ENCODE peak calls at places on chromosome 5, in nine cellular contexts. H, P, N, R, Z, D, C, G and L are unnamed samples.

GRCh38 chr5:78923622-78923970 is 61.5 kb downstream of the ARSB start:
- DNase-seq in H (no peak), P (no peak), N (no peak), R (no peak), Z (no peak), D (no peak), C (no peak), G (no peak), L (no peak)

GRCh38 chr5:42767491-42768105 is 11.0 kb downstream of the CCDC152 start:
- DNase-seq in H (no peak), P (no peak), N (peak), R (no peak), Z (no peak), D (no peak), C (no peak), G (peak), L (peak)

GRCh38 chr5:115354246-115354645 is 57.8 kb upstream of the CCDC112 start:
- DNase-seq in H (no peak), P (no peak), N (no peak), R (no peak), Z (no peak), D (no peak), C (no peak), G (no peak), L (no peak)

GRCh38 chr5:131185523-131186104 is 14.9 kb downstream of the LYRM7 start:
- DNase-seq in H (no peak), P (no peak), N (no peak), R (no peak), Z (no peak), D (no peak), C (no peak), G (no peak), L (no peak)

GRCh38 chr5:62938927-62939326 is 360.3 kb downstream of the LRRC70 start:
- DNase-seq in H (no peak), P (no peak), N (no peak), R (no peak), Z (no peak), D (no peak), C (no peak), G (no peak), L (peak)

GRCh38 chr5:118692811-118693342 is 295.5 kb downstream of the DTWD2 start:
- DNase-seq in H (no peak), P (peak), N (no peak), R (no peak), Z (no peak), D (no peak), C (peak), G (no peak), L (peak)

GRCh38 chr5:69374911-69375446 is 5.4 kb downstream of the RAD17 start:
- DNase-seq in H (no peak), P (no peak), N (no peak), R (no peak), Z (no peak), D (no peak), C (no peak), G (no peak), L (no peak)

GRCh38 chr5:90386099-90386710 is 23.4 kb downstream of the CETN3 start:
- DNase-seq in H (no peak), P (no peak), N (peak), R (no peak), Z (no peak), D (no peak), C (no peak), G (peak), L (peak)

GRCh38 chr5:132073231-132074013 is at the start of gene CSF2:
- DNase-seq in H (no peak), P (no peak), N (peak), R (no peak), Z (peak), D (no peak), C (no peak), G (peak), L (no peak)

GRCh38 chr5:142944140-142944539 is 174.0 kb downstream of the ARHGAP26 start:
- DNase-seq in H (no peak), P (no peak), N (no peak), R (no peak), Z (no peak), D (no peak), C (no peak), G (peak), L (no peak)

GRCh38 chr5:6829150-6829784 is 116.0 kb downstream of the TENT4A start:
- DNase-seq in H (no peak), P (no peak), N (no peak), R (no peak), Z (no peak), D (no peak), C (no peak), G (no peak), L (no peak)

GRCh38 chr5:138752341-138752950 is 779 bp upstream of the CTNNA1 start:
- DNase-seq in H (no peak), P (peak), N (no peak), R (peak), Z (no peak), D (no peak), C (peak), G (no peak), L (peak)

GRCh38 chr5:33272288-33272687 is 168.5 kb upstream of the TARS1 start:
- DNase-seq in H (no peak), P (no peak), N (peak), R (no peak), Z (no peak), D (no peak), C (no peak), G (peak), L (no peak)

GRCh38 chr5:143770430-143770829 is 41.5 kb upstream of the HMHB1 start:
- DNase-seq in H (no peak), P (no peak), N (no peak), R (no peak), Z (no peak), D (no peak), C (no peak), G (no peak), L (no peak)

GRCh38 chr5:59685131-59685530 is 208.4 kb downstream of the PDE4D start:
- DNase-seq in H (no peak), P (no peak), N (no peak), R (no peak), Z (no peak), D (no peak), C (no peak), G (no peak), L (no peak)

GRCh38 chr5:147963948-147964693 is 57.8 kb upstream of the C5orf46 start:
- DNase-seq in H (no peak), P (no peak), N (peak), R (peak), Z (no peak), D (no peak), C (no peak), G (no peak), L (no peak)
- H3K27ac ChIP-seq in H (no peak), P (no peak), N (peak), R (peak), Z (peak), D (no peak), C (no peak), G (no peak), L (no peak)

GRCh38 chr5:64835266-64835665 is 66.5 kb downstream of the CWC27 start:
- DNase-seq in H (no peak), P (no peak), N (peak), R (no peak), Z (no peak), D (no peak), C (no peak), G (no peak), L (no peak)

GRCh38 chr5:64838376-64838775 is 69.6 kb downstream of the CWC27 start:
- DNase-seq in H (no peak), P (no peak), N (peak), R (no peak), Z (no peak), D (no peak), C (no peak), G (peak), L (no peak)

GRCh38 chr5:64838803-64839202 is 70.1 kb downstream of the CWC27 start:
- DNase-seq in H (no peak), P (no peak), N (peak), R (no peak), Z (no peak), D (no peak), C (no peak), G (no peak), L (no peak)

GRCh38 chr5:64836190-64836750 is 67.5 kb downstream of the CWC27 start:
- DNase-seq in H (no peak), P (no peak), N (peak), R (no peak), Z (no peak), D (no peak), C (no peak), G (peak), L (no peak)

GRCh38 chr5:64836786-64837185 is 68.1 kb downstream of the CWC27 start:
- DNase-seq in H (no peak), P (no peak), N (no peak), R (no peak), Z (no peak), D (no peak), C (no peak), G (no peak), L (no peak)
- H3K27ac ChIP-seq in H (no peak), P (no peak), N (peak), R (no peak), Z (no peak), D (no peak), C (no peak), G (no peak), L (no peak)

GRCh38 chr5:181211208-181211607 is 6.2 kb upstream of the TRIM7 start:
- DNase-seq in H (peak), P (no peak), N (no peak), R (no peak), Z (no peak), D (no peak), C (no peak), G (no peak), L (no peak)
- H3K27ac ChIP-seq in H (no peak), P (no peak), N (no peak), R (no peak), Z (no peak), D (no peak), C (no peak), G (no peak), L (no peak)

GRCh38 chr5:157540707-157541451 is 34.7 kb downstream of the ADAM19 start:
- DNase-seq in H (no peak), P (no peak), N (peak), R (peak), Z (peak), D (no peak), C (no peak), G (peak), L (peak)
- H3K27ac ChIP-seq in H (no peak), P (no peak), N (peak), R (peak), Z (peak), D (peak), C (peak), G (peak), L (no peak)

DNA sequence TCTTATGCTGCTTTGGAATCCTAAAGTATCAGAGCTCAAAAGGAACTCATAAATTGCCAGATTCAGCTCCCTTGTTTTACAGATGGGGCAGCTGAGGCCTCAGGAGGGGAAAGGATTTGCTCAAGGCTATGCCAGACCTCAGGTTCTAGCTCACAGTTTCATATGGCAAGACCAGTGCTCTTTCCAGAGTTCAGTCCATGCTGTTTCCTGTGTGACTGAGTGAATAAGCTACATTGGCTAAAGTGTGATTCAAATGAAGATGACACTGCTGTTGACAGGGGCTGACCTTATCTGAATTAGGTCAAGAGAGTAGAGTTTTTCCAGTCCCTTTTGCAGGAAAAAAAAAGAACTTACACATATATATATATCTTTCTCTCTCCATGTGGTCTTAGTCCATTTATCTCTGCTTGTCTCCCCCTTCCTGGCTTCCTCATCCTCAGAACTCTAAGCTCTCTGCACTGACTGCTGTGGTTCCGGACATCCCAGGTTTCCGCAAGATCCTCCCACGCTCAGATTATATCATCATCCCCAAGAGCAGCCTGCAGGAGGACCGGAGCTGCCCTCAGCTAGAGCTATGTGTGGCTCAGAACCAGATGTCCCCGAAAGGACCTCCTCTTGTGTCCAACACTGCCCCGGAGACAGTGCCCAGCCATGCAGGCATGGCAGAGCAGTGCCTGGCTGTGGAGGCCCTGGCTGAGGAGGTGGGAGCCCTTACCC is 9.3 kb downstream of the HMGXB3 start:
- DNase-seq in H (no peak), P (no peak), N (no peak), R (no peak), Z (no peak), D (no peak), C (no peak), G (no peak), L (no peak)
- H3K27ac ChIP-seq in H (no peak), P (no peak), N (no peak), R (peak), Z (no peak), D (no peak), C (no peak), G (no peak), L (no peak)

DNA sequence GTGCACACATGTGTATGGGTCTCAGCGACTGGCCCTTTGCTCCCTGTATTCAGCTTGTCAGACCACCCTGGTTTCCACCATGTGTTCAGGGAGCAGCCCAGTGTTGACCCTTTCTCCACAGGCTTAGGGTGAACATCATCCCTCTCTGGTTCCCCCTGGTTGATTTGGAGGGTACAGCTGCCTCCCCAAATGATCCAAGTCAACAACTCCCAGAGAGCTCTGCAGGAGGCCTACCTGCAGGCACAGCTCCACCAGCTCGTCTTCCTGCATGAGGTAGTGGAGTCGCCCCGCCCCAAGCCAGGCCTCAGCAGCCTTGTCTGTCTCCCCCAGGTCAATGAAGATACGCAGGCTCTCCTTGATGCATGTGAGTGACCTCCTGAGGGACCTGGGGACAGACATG is 50.5 kb downstream of the SH3TC2 start:
- DNase-seq in H (no peak), P (no peak), N (no peak), R (no peak), Z (no peak), D (no peak), C (no peak), G (no peak), L (no peak)
- H3K27ac ChIP-seq in H (no peak), P (no peak), N (no peak), R (no peak), Z (no peak), D (no peak), C (no peak), G (no peak), L (no peak)

GRCh38 chr5:173155912-173156311 is 11.6 kb downstream of the BNIP1 start:
- DNase-seq in H (no peak), P (no peak), N (no peak), R (no peak), Z (no peak), D (no peak), C (no peak), G (peak), L (no peak)

GRCh38 chr5:173158366-173158765 is 14.0 kb downstream of the BNIP1 start:
- DNase-seq in H (no peak), P (no peak), N (no peak), R (no peak), Z (no peak), D (no peak), C (no peak), G (no peak), L (no peak)

GRCh38 chr5:173159256-173159655 is 14.9 kb downstream of the BNIP1 start:
- DNase-seq in H (no peak), P (no peak), N (no peak), R (no peak), Z (no peak), D (no peak), C (no peak), G (no peak), L (no peak)

GRCh38 chr5:173152547-173152946 is 8.2 kb downstream of the BNIP1 start:
- DNase-seq in H (no peak), P (no peak), N (no peak), R (no peak), Z (no peak), D (no peak), C (no peak), G (no peak), L (no peak)

GRCh38 chr5:173153842-173154241 is 9.5 kb downstream of the BNIP1 start:
- DNase-seq in H (no peak), P (no peak), N (no peak), R (no peak), Z (no peak), D (no peak), C (no peak), G (no peak), L (no peak)
- H3K27ac ChIP-seq in H (no peak), P (no peak), N (no peak), R (no peak), Z (no peak), D (no peak), C (no peak), G (no peak), L (no peak)